ENCODE peak calls at places on chromosomes 16 and 17, in five cellular contexts. Q, H, U, I and X are unnamed samples.

GRCh38 chr17:37133131-37133530 is 184.4 kb downstream of the AATF start:
- DNase-seq in Q (no peak), H (no peak), U (no peak), I (no peak), X (no peak)

GRCh38 chr16:74309789-74310781 is 13.5 kb downstream of the PSMD7 start:
- DNase-seq in Q (peak; percentile 55), H (no peak), U (no peak), I (peak; percentile 42), X (no peak)

GRCh38 chr16:86824751-86825310 is 246.5 kb downstream of the FOXL1 start:
- DNase-seq in Q (peak; percentile 21), H (no peak), U (no peak), I (no peak), X (no peak)

GRCh38 chr16:27839419-27839818 is 224.1 kb downstream of the GSG1L start:
- DNase-seq in Q (peak; percentile 4), H (no peak), U (peak; percentile 3), I (no peak), X (no peak)

GRCh38 chr17:4950075-4950756 is 703 bp upstream of the ENO3 start:
- DNase-seq in Q (peak; percentile 11), H (no peak), U (peak; percentile 85), I (peak; percentile 74), X (peak; percentile 77)

GRCh38 chr17:30278032-30278431 is 13.7 kb downstream of the BLMH start:
- DNase-seq in Q (peak; percentile 9), H (no peak), U (no peak), I (peak; percentile 38), X (no peak)

GRCh38 chr16:84618428-84619102 is 687 bp upstream of the COTL1 start:
- DNase-seq in Q (peak; percentile 97), H (no peak), U (no peak), I (no peak), X (peak; percentile 42)

GRCh38 chr17:2710804-2711607 is 558 bp downstream of the CLUH start:
- DNase-seq in Q (peak; percentile 3), H (peak; percentile 58), U (peak; percentile 79), I (peak; percentile 54), X (peak; percentile 52)

GRCh38 chr17:7114241-7114874 is at the start of gene ASGR2:
- DNase-seq in Q (no peak), H (no peak), U (no peak), I (no peak), X (no peak)

GRCh38 chr16:87178177-87178863 is 138.9 kb downstream of the C16orf95 start:
- DNase-seq in Q (no peak), H (no peak), U (no peak), I (no peak), X (peak; percentile 32)

GRCh38 chr17:79706931-79707382 is 23.8 kb upstream of the ENPP7 start:
- DNase-seq in Q (no peak), H (no peak), U (no peak), I (no peak), X (no peak)

GRCh38 chr16:35319536-35320192 is 1860.3 kb downstream of the TP53TG3F start:
- DNase-seq in Q (no peak), H (no peak), U (no peak), I (no peak), X (no peak)

GRCh38 chr17:30831257-30831656 is 509 bp upstream of the ATAD5 start:
- DNase-seq in Q (no peak), H (no peak), U (no peak), I (no peak), X (no peak)

GRCh38 chr16:4316732-4317461 is 1.0 kb downstream of the GLIS2 start:
- DNase-seq in Q (peak; percentile 57), H (no peak), U (peak; percentile 90), I (peak; percentile 65), X (peak; percentile 66)

GRCh38 chr17:21039839-21040575 is 2.8 kb downstream of the USP22 start:
- DNase-seq in Q (peak; percentile 76), H (no peak), U (no peak), I (no peak), X (no peak)

GRCh38 chr17:80878876-80879722 is 112.5 kb upstream of the CHMP6 start:
- DNase-seq in Q (no peak), H (no peak), U (peak; percentile 30), I (no peak), X (no peak)

GRCh38 chr17:32160526-32160925 is 18.2 kb downstream of the RHOT1 start:
- DNase-seq in Q (no peak), H (no peak), U (no peak), I (no peak), X (no peak)

GRCh38 chr16:69326172-69326873 is 4.1 kb downstream of the PDF start:
- DNase-seq in Q (no peak), H (no peak), U (no peak), I (no peak), X (no peak)

GRCh38 chr16:1933097-1933661 is 9.8 kb downstream of the MSRB1 start:
- DNase-seq in Q (no peak), H (no peak), U (peak; percentile 51), I (no peak), X (no peak)

GRCh38 chr16:1929578-1930337 is 11.5 kb upstream of the HS3ST6 start:
- DNase-seq in Q (peak; percentile 80), H (peak; percentile 89), U (peak; percentile 95), I (peak; percentile 91), X (peak; percentile 95)

GRCh38 chr16:1930338-1930720 is 12.1 kb upstream of the HS3ST6 start:
- DNase-seq in Q (no peak), H (no peak), U (no peak), I (no peak), X (no peak)

GRCh38 chr16:1929105-1929504 is 10.9 kb upstream of the HS3ST6 start:
- DNase-seq in Q (no peak), H (no peak), U (no peak), I (no peak), X (no peak)

GRCh38 chr16:1932050-1933028 is 10.7 kb downstream of the MSRB1 start:
- DNase-seq in Q (peak; percentile 54), H (no peak), U (no peak), I (peak; percentile 56), X (no peak)
- TF ChIP-seq CTCF in Q (peak; percentile 44), H (no peak), U (no peak), I (no peak), X (no peak)

DNA sequence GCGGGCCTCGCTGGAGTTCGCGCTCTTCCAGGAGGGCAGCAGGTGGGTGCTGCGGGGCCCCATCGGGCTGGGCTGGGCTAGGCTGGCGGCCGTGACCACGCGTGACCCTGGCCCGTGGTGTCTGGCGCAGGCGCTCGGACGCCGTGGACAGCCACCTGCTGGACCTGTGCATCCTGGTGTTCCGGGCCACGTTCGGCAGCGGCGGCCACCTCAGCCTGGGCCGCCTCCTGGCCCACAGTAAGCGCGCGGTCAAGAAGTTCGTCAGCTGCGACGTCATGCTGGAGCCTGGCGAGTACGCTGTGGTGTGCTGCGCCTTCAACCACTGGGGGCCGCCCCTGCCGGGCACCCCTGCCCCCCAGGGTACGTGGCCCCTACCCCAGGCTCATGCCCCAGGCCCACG is 8.0 kb upstream of the PRR35 start:
- DNase-seq in Q (no peak), H (no peak), U (no peak), I (no peak), X (no peak)
- H3K36me3 ChIP-seq in Q (no peaks in the 10 kb centered on the region), H (peaks cover 13% of the 10 kb centered on the region), U (peaks cover 31% of the 10 kb centered on the region), I (no peaks in the 10 kb centered on the region), X (peaks cover 8% of the 10 kb centered on the region)

GRCh38 chr17:8576895-8577294 is 53.6 kb downstream of the MYH10 start:
- DNase-seq in Q (no peak), H (no peak), U (no peak), I (no peak), X (no peak)
- TF ChIP-seq CTCF in Q (no peak), H (no peak), U (no peak), I (no peak), X (no peak)

GRCh38 chr17:63544467-63545301 is 5.6 kb upstream of the DCAF7 start:
- DNase-seq in Q (no peak), H (no peak), U (peak; percentile 56), I (no peak), X (no peak)

GRCh38 chr17:63549289-63549945 is 860 bp upstream of the DCAF7 start:
- DNase-seq in Q (no peak), H (no peak), U (no peak), I (no peak), X (no peak)

GRCh38 chr17:63546308-63547082 is 3.8 kb upstream of the DCAF7 start:
- DNase-seq in Q (no peak), H (no peak), U (peak; percentile 44), I (no peak), X (no peak)

GRCh38 chr17:63545302-63545928 is 4.9 kb upstream of the DCAF7 start:
- DNase-seq in Q (peak; percentile 27), H (no peak), U (peak; percentile 33), I (no peak), X (no peak)

DNA sequence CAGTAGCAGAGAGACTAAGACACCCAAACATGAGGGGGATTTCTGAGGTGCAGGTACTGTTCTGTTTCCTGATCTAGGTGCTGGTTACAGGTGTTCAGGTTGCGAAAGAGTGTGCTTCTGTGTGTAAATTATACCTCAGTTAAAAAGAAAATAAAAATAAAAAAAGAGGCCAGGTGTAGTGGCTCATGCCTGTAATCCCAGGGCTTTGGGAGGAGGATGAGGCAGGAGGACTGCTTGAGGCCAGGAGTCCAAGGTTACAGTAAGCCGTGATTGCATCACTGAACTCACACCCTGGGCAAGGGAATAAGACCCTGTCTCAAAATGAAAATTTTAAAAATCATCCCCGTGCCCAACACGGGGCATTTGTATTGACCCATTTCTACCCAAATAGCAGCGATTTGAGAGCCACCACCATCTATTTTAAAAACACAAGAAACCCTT is 3.2 kb upstream of the DCAF7 start:
- DNase-seq in Q (no peak), H (no peak), U (no peak), I (no peak), X (no peak)
- H3K36me3 ChIP-seq in Q (no peaks in the 10 kb centered on the region), H (no peaks in the 10 kb centered on the region), U (no peaks in the 10 kb centered on the region), I (no peaks in the 10 kb centered on the region), X (no peaks in the 10 kb centered on the region)

GRCh38 chr17:82614095-82614631 is 34.1 kb downstream of the WDR45B start:
- DNase-seq in Q (no peak), H (no peak), U (no peak), I (no peak), X (no peak)

GRCh38 chr17:82619211-82619610 is 29.0 kb downstream of the WDR45B start:
- DNase-seq in Q (no peak), H (no peak), U (no peak), I (no peak), X (no peak)

GRCh38 chr17:82616021-82616703 is 32.1 kb downstream of the WDR45B start:
- DNase-seq in Q (no peak), H (no peak), U (no peak), I (no peak), X (no peak)

GRCh38 chr17:82613283-82614094 is 34.8 kb downstream of the WDR45B start:
- DNase-seq in Q (no peak), H (no peak), U (no peak), I (no peak), X (no peak)

GRCh38 chr17:82615084-82616020 is 32.9 kb downstream of the WDR45B start:
- DNase-seq in Q (no peak), H (no peak), U (no peak), I (no peak), X (no peak)
- TF ChIP-seq CTCF in Q (peak; percentile 44), H (no peak), U (no peak), I (no peak), X (no peak)

GRCh38 chr16:30740364-30741251 is 7.6 kb upstream of the PHKG2 start:
- DNase-seq in Q (peak; percentile 95), H (no peak), U (peak; percentile 93), I (peak; percentile 66), X (peak; percentile 83)
- H3K36me3 ChIP-seq in Q (peaks cover 27% of the 10 kb centered on the region), H (peaks cover 45% of the 10 kb centered on the region), U (peaks cover 78% of the 10 kb centered on the region), I (no peaks in the 10 kb centered on the region), X (peaks cover 82% of the 10 kb centered on the region)